ENCODE peak calls at places on chromosome 4, in six cellular contexts. One of them, this sample, is unnamed. For H3K4me1, the result is how much of the 10 kb centered on the place peaks cover.

GRCh38 chr4:84939111-84939510 is 27.4 kb downstream of the WDFY3 start:
- DNase-seq in prostate gland: no peak
- DNase-seq in Peyer's patch: no peak
- DNase-seq in GM23248: no peak
- DNase-seq in CD8-positive, alpha-beta T cell: no peak
- DNase-seq in PC-9: no peak
- DNase-seq in this sample: no peak

GRCh38 chr4:112916868-112917267 is 132.6 kb upstream of the ANK2 start:
- DNase-seq in prostate gland: no peak
- DNase-seq in Peyer's patch: no peak
- DNase-seq in GM23248: peak
- DNase-seq in CD8-positive, alpha-beta T cell: no peak
- DNase-seq in PC-9: no peak
- DNase-seq in this sample: no peak

GRCh38 chr4:185481390-185481789 is 9.9 kb upstream of the CCDC110 start:
- DNase-seq in prostate gland: no peak
- DNase-seq in Peyer's patch: no peak
- DNase-seq in GM23248: no peak
- DNase-seq in CD8-positive, alpha-beta T cell: no peak
- DNase-seq in PC-9: no peak
- DNase-seq in this sample: no peak

GRCh38 chr4:122537388-122538135 is 81.0 kb upstream of the IL2 start:
- DNase-seq in prostate gland: no peak
- DNase-seq in Peyer's patch: no peak
- DNase-seq in GM23248: no peak
- DNase-seq in CD8-positive, alpha-beta T cell: no peak
- DNase-seq in PC-9: no peak
- DNase-seq in this sample: no peak

GRCh38 chr4:183249854-183250253 is 70.2 kb downstream of the CLDN22 start:
- DNase-seq in prostate gland: no peak
- DNase-seq in Peyer's patch: no peak
- DNase-seq in GM23248: peak
- DNase-seq in CD8-positive, alpha-beta T cell: no peak
- DNase-seq in PC-9: no peak
- DNase-seq in this sample: no peak

GRCh38 chr4:150875367-150875766 is 139.7 kb downstream of the LRBA start:
- DNase-seq in prostate gland: no peak
- DNase-seq in Peyer's patch: no peak
- DNase-seq in GM23248: no peak
- DNase-seq in CD8-positive, alpha-beta T cell: no peak
- DNase-seq in PC-9: no peak
- DNase-seq in this sample: no peak

GRCh38 chr4:142572076-142572475 is 274.0 kb downstream of the INPP4B start:
- DNase-seq in prostate gland: no peak
- DNase-seq in Peyer's patch: no peak
- DNase-seq in GM23248: no peak
- DNase-seq in CD8-positive, alpha-beta T cell: no peak
- DNase-seq in PC-9: no peak
- DNase-seq in this sample: no peak

GRCh38 chr4:109701566-109702399 is 1.5 kb downstream of the CASP6 start:
- DNase-seq in prostate gland: no peak
- DNase-seq in Peyer's patch: peak
- DNase-seq in GM23248: no peak
- DNase-seq in CD8-positive, alpha-beta T cell: no peak
- DNase-seq in PC-9: no peak
- DNase-seq in this sample: no peak

GRCh38 chr4:132001542-132001941 is 1147.6 kb upstream of the PCDH10 start:
- DNase-seq in prostate gland: no peak
- DNase-seq in Peyer's patch: no peak
- DNase-seq in GM23248: peak
- DNase-seq in CD8-positive, alpha-beta T cell: no peak
- DNase-seq in PC-9: peak
- DNase-seq in this sample: no peak

GRCh38 chr4:70901607-70901983 is 574 bp upstream of the MOB1B start:
- DNase-seq in prostate gland: peak
- DNase-seq in Peyer's patch: no peak
- DNase-seq in GM23248: no peak
- DNase-seq in CD8-positive, alpha-beta T cell: no peak
- DNase-seq in PC-9: no peak
- DNase-seq in this sample: no peak

GRCh38 chr4:73589887-73590801 is 30.1 kb downstream of the RASSF6 start:
- DNase-seq in prostate gland: no peak
- DNase-seq in Peyer's patch: no peak
- DNase-seq in GM23248: no peak
- DNase-seq in CD8-positive, alpha-beta T cell: no peak
- DNase-seq in PC-9: no peak
- DNase-seq in this sample: no peak

GRCh38 chr4:25090516-25090915 is 59.8 kb upstream of the LGI2 start:
- DNase-seq in prostate gland: no peak
- DNase-seq in Peyer's patch: no peak
- DNase-seq in GM23248: peak
- DNase-seq in CD8-positive, alpha-beta T cell: no peak
- DNase-seq in PC-9: no peak
- DNase-seq in this sample: no peak

GRCh38 chr4:25081866-25082471 is 51.2 kb upstream of the LGI2 start:
- DNase-seq in prostate gland: no peak
- DNase-seq in Peyer's patch: no peak
- DNase-seq in GM23248: no peak
- DNase-seq in CD8-positive, alpha-beta T cell: no peak
- DNase-seq in PC-9: no peak
- DNase-seq in this sample: no peak

GRCh38 chr4:25089058-25089763 is 58.5 kb upstream of the LGI2 start:
- DNase-seq in prostate gland: no peak
- DNase-seq in Peyer's patch: no peak
- DNase-seq in GM23248: no peak
- DNase-seq in CD8-positive, alpha-beta T cell: no peak
- DNase-seq in PC-9: no peak
- DNase-seq in this sample: no peak

GRCh38 chr4:25088342-25088952 is 57.7 kb upstream of the LGI2 start:
- DNase-seq in prostate gland: no peak
- DNase-seq in Peyer's patch: no peak
- DNase-seq in GM23248: peak
- DNase-seq in CD8-positive, alpha-beta T cell: no peak
- DNase-seq in PC-9: no peak
- DNase-seq in this sample: no peak

DNA sequence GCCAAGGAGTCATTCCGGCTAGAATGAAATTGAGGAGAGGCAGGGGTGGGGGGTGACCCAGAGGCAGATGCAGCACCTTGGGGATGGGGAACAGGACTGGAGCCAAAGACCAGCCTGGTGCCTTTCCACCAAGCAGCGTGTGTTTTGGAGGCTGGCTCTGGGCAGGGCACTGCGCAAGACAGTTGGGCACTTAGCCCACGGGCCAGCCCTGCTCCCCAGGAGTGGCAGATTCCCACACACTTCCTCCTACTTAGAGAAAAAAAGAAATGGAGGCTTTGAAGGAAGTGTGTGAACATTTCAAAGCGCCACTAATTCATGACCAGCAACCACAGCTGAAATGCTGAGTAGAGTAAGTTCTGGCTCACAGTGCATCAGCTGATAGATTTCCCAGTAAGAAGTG is 54.9 kb upstream of the LGI2 start:
- DNase-seq in prostate gland: no peak
- DNase-seq in Peyer's patch: no peak
- DNase-seq in GM23248: no peak
- DNase-seq in CD8-positive, alpha-beta T cell: no peak
- DNase-seq in PC-9: no peak
- DNase-seq in this sample: no peak
- H3K4me1 ChIP-seq in prostate gland: under half
- H3K4me1 ChIP-seq in Peyer's patch: under half
- H3K4me1 ChIP-seq in GM23248: under half
- H3K4me1 ChIP-seq in CD8-positive, alpha-beta T cell: under half
- H3K4me1 ChIP-seq in PC-9: under half
- H3K4me1 ChIP-seq in this sample: under half

DNA sequence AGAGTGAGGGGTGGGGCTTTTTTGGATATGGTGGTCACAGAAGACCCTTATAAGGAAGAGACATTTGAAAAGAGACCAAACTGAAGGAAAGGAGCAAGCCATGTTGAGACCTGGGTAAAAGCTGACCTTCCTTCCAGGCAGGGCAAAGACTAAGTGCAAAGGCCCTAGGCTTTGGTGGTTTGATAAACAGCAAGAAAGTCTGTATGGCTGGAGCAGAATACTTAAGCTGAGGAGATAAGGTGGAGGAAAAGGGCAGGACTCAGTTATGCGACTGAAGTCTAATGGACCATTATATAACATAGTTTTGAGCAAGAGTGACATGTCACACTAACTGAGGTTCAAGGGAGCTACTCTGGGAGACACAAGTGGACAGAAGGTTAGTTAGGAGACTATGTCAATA is 20.0 kb downstream of the SH3RF1 start:
- DNase-seq in prostate gland: no peak
- DNase-seq in Peyer's patch: peak
- DNase-seq in GM23248: no peak
- DNase-seq in CD8-positive, alpha-beta T cell: no peak
- DNase-seq in PC-9: no peak
- DNase-seq in this sample: no peak
- H3K4me1 ChIP-seq in prostate gland: under half
- H3K4me1 ChIP-seq in Peyer's patch: under half
- H3K4me1 ChIP-seq in GM23248: half or more
- H3K4me1 ChIP-seq in CD8-positive, alpha-beta T cell: under half
- H3K4me1 ChIP-seq in PC-9: half or more
- H3K4me1 ChIP-seq in this sample: under half

GRCh38 chr4:145546556-145546955 is 64.9 kb downstream of the SMAD1 start:
- DNase-seq in prostate gland: no peak
- DNase-seq in Peyer's patch: no peak
- DNase-seq in GM23248: no peak
- DNase-seq in CD8-positive, alpha-beta T cell: no peak
- DNase-seq in PC-9: no peak
- DNase-seq in this sample: no peak
- H3K4me1 ChIP-seq in prostate gland: under half
- H3K4me1 ChIP-seq in Peyer's patch: under half
- H3K4me1 ChIP-seq in GM23248: under half
- H3K4me1 ChIP-seq in CD8-positive, alpha-beta T cell: under half
- H3K4me1 ChIP-seq in PC-9: under half
- H3K4me1 ChIP-seq in this sample: under half

DNA sequence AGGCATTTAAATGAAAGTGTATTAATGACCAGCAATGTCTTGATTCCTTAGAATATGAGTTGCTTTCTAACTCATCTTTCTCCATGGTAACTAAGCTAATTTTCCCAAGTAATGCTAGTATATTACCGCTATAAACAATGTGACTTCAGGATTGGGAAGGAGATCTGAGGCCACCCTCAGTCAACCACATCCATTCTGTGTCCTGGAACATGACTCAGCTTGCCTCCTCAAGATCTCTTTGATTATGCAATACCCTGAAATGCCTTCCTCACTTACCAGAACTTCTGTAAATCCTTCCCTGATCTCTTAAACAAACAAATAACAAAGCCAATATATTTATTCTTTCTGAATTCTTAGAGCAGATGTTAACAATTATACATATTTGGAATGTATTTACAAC is 1495.5 kb downstream of the PCDH18 start:
- DNase-seq in prostate gland: no peak
- DNase-seq in Peyer's patch: no peak
- DNase-seq in GM23248: no peak
- DNase-seq in CD8-positive, alpha-beta T cell: no peak
- DNase-seq in PC-9: no peak
- DNase-seq in this sample: no peak
- H3K4me1 ChIP-seq in prostate gland: under half
- H3K4me1 ChIP-seq in Peyer's patch: under half
- H3K4me1 ChIP-seq in GM23248: under half
- H3K4me1 ChIP-seq in CD8-positive, alpha-beta T cell: under half
- H3K4me1 ChIP-seq in PC-9: under half
- H3K4me1 ChIP-seq in this sample: under half

GRCh38 chr4:187191676-187192075 is 468.0 kb upstream of the FAT1 start:
- DNase-seq in prostate gland: no peak
- DNase-seq in Peyer's patch: no peak
- DNase-seq in GM23248: no peak
- DNase-seq in CD8-positive, alpha-beta T cell: no peak
- DNase-seq in PC-9: no peak
- DNase-seq in this sample: no peak

GRCh38 chr4:187192266-187192665 is 468.6 kb upstream of the FAT1 start:
- DNase-seq in prostate gland: no peak
- DNase-seq in Peyer's patch: no peak
- DNase-seq in GM23248: no peak
- DNase-seq in CD8-positive, alpha-beta T cell: no peak
- DNase-seq in PC-9: no peak
- DNase-seq in this sample: no peak

GRCh38 chr4:187188118-187188517 is 464.5 kb upstream of the FAT1 start:
- DNase-seq in prostate gland: no peak
- DNase-seq in Peyer's patch: no peak
- DNase-seq in GM23248: no peak
- DNase-seq in CD8-positive, alpha-beta T cell: no peak
- DNase-seq in PC-9: no peak
- DNase-seq in this sample: no peak

DNA sequence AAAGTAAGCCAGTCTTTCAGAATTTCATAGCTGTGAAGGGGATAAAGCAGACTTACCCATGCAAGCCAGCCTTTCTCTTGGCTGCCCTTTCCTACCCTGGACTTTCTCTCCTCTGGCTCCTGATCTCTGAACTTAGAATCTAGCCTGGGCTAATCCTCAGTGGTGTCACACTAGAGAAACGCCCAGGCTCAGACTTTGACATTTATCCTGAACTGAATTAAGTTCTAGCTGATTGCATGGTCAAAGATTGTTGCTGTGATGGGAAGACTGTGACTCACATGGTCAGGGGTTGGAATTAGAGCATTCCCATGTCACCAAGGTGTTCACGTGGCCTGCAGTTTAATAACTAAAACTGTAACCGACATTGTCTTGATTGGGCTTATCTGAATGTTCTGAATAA is 469.5 kb upstream of the FAT1 start:
- DNase-seq in prostate gland: no peak
- DNase-seq in Peyer's patch: peak
- DNase-seq in GM23248: no peak
- DNase-seq in CD8-positive, alpha-beta T cell: no peak
- DNase-seq in PC-9: no peak
- DNase-seq in this sample: no peak
- H3K4me1 ChIP-seq in prostate gland: under half
- H3K4me1 ChIP-seq in Peyer's patch: under half
- H3K4me1 ChIP-seq in GM23248: under half
- H3K4me1 ChIP-seq in CD8-positive, alpha-beta T cell: under half
- H3K4me1 ChIP-seq in PC-9: under half
- H3K4me1 ChIP-seq in this sample: under half